ENCODE peak calls at places on chromosomes 1 and 21, in ten cellular contexts. J is posterior vena cava; X is activated naive CD8-positive, alpha-beta T cell treated with anti-CD3 and anti-CD28 coated beads for 36 hours; N is stimulated activated CD4-positive, alpha-beta T cell treated with anti-CD3 and anti-CD28 coated beads, Interleukin-12 subunit alpha, Interleukin-12 subunit beta, amount 100 ng/mL, for 4 hours; T is suprapubic skin; E is BE2C; O is SK-MEL-5; B is foreskin keratinocyte; W is kidney glomerular epithelial cell; C is NCI-H774. G is an unnamed sample.

GRCh38 chr1:26360051-26360806 is 6.3 kb upstream of the CRYBG2 start:
- DNase-seq in J (no peak), X (peak; percentile 49), N (peak; percentile 49), T (no peak), E (no peak), O (no peak), B (no peak), W (no peak), C (no peak), G (no peak)

GRCh38 chr1:223233019-223233409 is 90.0 kb upstream of the TLR5 start:
- DNase-seq in J (no peak), X (no peak), N (no peak), T (peak; percentile 45), E (no peak), O (no peak), B (no peak), W (peak; percentile 36), C (no peak), G (no peak)

GRCh38 chr1:231691618-231692259 is 65.1 kb downstream of the DISC1 start:
- DNase-seq in J (no peak), X (no peak), N (no peak), T (no peak), E (peak; percentile 45), O (peak; percentile 68), B (peak; percentile 24), W (no peak), C (no peak), G (peak; percentile 49)

GRCh38 chr1:204889681-204890373 is 19.2 kb downstream of the NFASC start:
- DNase-seq in J (no peak), X (no peak), N (no peak), T (no peak), E (peak; percentile 88), O (no peak), B (no peak), W (no peak), C (no peak), G (no peak)

GRCh38 chr1:43282220-43283195 is 2.9 kb downstream of the C1orf210 start:
- DNase-seq in J (peak; percentile 53), X (no peak), N (no peak), T (no peak), E (no peak), O (no peak), B (no peak), W (no peak), C (peak; percentile 36), G (no peak)

GRCh38 chr1:169588785-169589485 is 2.7 kb upstream of the F5 start:
- DNase-seq in J (no peak), X (peak; percentile 47), N (no peak), T (no peak), E (no peak), O (no peak), B (no peak), W (no peak), C (no peak), G (no peak)

GRCh38 chr1:200660719-200661118 is 9.0 kb downstream of the DDX59 start:
- DNase-seq in J (peak; percentile 92), X (no peak), N (no peak), T (no peak), E (no peak), O (no peak), B (no peak), W (no peak), C (no peak), G (peak; percentile 29)

GRCh38 chr1:234934611-234935033 is 194.0 kb downstream of the TOMM20 start:
- DNase-seq in J (no peak), X (no peak), N (no peak), T (peak; percentile 47), E (no peak), O (no peak), B (no peak), W (no peak), C (no peak), G (no peak)

GRCh38 chr1:208430220-208430619 is 186.0 kb upstream of the PLXNA2 start:
- DNase-seq in J (no peak), X (no peak), N (no peak), T (no peak), E (no peak), O (no peak), B (no peak), W (no peak), C (no peak), G (no peak)

GRCh38 chr21:36502365-36502764 is 22.4 kb upstream of the CLDN14 start:
- DNase-seq in J (no peak), X (no peak), N (no peak), T (no peak), E (no peak), O (no peak), B (no peak), W (no peak), C (no peak), G (no peak)

GRCh38 chr1:29052951-29053350 is 70.8 kb downstream of the TMEM200B start:
- DNase-seq in J (no peak), X (no peak), N (no peak), T (no peak), E (no peak), O (no peak), B (no peak), W (no peak), C (no peak), G (no peak)

G was measured in ovary.